ENCODE peak calls at places on chromosome 4, in ten cellular contexts. M is spleen, C is sigmoid colon, R is stomach, T is K562, F is H1, V is SK-N-SH, I is transverse colon, E is GM23338, H is breast epithelium. W is an unnamed sample.

GRCh38 chr4:54496412-54496811 is 161.3 kb upstream of the KIT start:
- DNase-seq in F (no peak), C (no peak), I (no peak), E (no peak), H (no peak), M (no peak), T (no peak), V (no peak), R (no peak), W (no peak)

GRCh38 chr4:48175806-48176205 is 41.8 kb upstream of the TXK start:
- DNase-seq in I (no peak), C (no peak), F (no peak), E (no peak), H (no peak), R (no peak), V (no peak), M (no peak), T (no peak), W (no peak)

GRCh38 chr4:91064157-91064853 is 937.1 kb downstream of the CCSER1 start:
- DNase-seq in E (peak; percentile 27), C (no peak), H (no peak), T (no peak), R (no peak), F (no peak), V (peak; percentile 51), M (no peak), I (no peak), W (no peak)

GRCh38 chr4:184980261-184980660 is 38.0 kb upstream of the HELT start:
- DNase-seq in R (no peak), H (no peak), I (no peak), T (no peak), M (no peak), V (no peak), F (no peak), E (no peak), C (no peak), W (no peak)

GRCh38 chr4:8695237-8696219 is 103.0 kb downstream of the CPZ start:
- DNase-seq in E (no peak), V (no peak), T (no peak), M (no peak), H (no peak), C (peak; percentile 50), I (no peak), R (peak; percentile 10), F (no peak), W (no peak)

GRCh38 chr4:5098176-5098575 is 46.9 kb downstream of the STK32B start:
- DNase-seq in V (no peak), E (no peak), T (no peak), I (no peak), F (no peak), H (no peak), R (no peak), C (no peak), M (no peak), W (no peak)

GRCh38 chr4:67725981-67726380 is 25.0 kb upstream of the UBA6 start:
- DNase-seq in M (no peak), I (no peak), V (no peak), E (no peak), H (no peak), T (no peak), R (no peak), C (no peak), F (no peak), W (no peak)

GRCh38 chr4:962231-963208 is 10.8 kb downstream of the DGKQ start:
- DNase-seq in C (peak; percentile 62), E (no peak), R (no peak), H (no peak), M (peak; percentile 75), F (no peak), T (no peak), I (peak; percentile 85), V (no peak), W (no peak)

DNA sequence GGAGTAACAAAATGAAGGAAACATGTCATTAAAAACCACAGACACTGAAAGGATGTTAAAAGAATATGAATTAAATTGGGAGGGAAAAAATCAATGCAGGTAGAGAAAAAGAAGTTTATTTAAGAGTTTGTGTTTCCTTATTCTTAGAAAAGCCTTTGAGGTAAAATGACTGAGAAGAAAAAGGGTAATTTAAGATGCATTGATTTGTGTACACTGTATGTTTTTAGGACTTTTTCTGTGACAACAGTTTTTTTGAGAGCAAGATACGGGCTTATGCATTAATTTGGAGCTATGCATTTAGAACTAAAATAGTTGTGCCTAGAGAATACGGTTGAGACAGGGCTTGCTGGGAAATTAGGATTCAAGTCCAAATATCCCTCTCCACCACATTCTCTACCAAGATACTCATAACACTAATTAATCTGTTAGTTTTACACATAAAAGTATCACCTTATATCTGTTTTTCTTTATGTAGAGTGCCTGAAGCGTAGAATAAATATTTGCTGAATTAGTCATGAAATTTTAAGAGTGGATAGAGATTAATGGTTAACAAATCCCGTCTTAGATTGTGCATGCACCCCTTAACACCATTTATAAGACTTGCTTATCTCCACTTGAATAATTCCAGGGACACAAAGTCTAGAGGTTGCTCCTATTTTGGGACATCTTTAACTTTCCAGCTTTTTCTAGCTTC is 232.5 kb downstream of the PCDH7 start:
- DNase-seq in I (no peak), C (no peak), F (no peak), R (no peak), M (no peak), H (no peak), E (no peak), T (no peak), V (no peak), W (no peak)
- TF ChIP-seq POLR2AphosphoS5 in I (no peak), C (no peak), F (no peak), R (no peak), M (no peak), H (no peak), E (no peak), T (no peak), V (no peak), W (no peak)

DNA sequence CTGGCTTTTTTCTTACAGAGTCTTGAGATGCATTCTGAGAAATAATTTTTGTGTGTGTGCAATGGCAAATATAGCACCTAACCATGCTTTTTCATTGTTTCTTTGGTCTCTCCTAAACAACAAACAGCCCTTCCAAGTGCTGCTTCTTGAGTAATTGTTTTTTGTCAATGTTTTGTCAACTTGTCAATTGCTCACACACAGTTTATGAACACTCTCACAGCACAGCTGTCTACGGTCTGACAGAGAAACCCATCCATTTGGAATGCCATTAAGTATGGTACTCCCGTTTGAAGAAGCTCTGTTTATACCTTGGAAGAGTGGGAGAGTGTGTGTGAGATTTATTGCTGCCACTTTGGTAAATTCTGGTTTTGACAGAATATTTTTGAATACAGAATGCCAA is 254.6 kb downstream of the LDB2 start:
- DNase-seq in V (no peak), C (no peak), F (no peak), I (no peak), R (no peak), M (no peak), E (no peak), T (no peak), H (no peak), W (no peak)
- TF ChIP-seq POLR2AphosphoS5 in V (no peak), C (no peak), F (no peak), I (no peak), R (no peak), M (no peak), E (no peak), T (no peak), H (no peak), W (no peak)

GRCh38 chr4:31005037-31005436 is 284.9 kb downstream of the PCDH7 start:
- DNase-seq in I (no peak), E (no peak), V (no peak), H (no peak), C (no peak), F (no peak), R (no peak), T (no peak), M (no peak), W (no peak)

DNA sequence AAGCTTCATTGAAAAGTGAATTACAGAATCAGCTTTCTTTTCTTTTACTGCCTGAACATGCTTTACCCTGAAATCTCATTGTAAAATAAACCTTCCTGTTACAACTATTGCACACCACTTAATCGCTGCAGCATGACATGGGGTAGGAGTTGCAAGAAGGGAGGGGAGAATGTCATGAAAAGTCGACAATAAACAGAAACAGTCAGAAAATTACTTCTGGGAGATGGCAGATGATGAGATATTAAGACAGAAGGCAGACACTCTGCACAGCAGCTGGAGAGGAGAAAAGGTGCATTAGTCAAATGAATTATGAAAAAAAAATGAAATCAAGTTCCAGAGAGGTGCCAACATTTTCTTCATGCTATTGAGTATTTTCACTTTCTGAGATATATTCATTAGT is 287.7 kb downstream of the PCDH7 start:
- DNase-seq in V (peak; percentile 53), H (no peak), M (no peak), F (no peak), E (no peak), I (no peak), R (no peak), T (no peak), C (no peak), W (no peak)
- TF ChIP-seq POLR2AphosphoS5 in V (no peak), H (no peak), M (no peak), F (no peak), E (no peak), I (no peak), R (no peak), T (no peak), C (no peak), W (no peak)

GRCh38 chr4:78482281-78482680 is 69.3 kb upstream of the ANXA3 start:
- DNase-seq in M (no peak), E (no peak), I (no peak), F (no peak), T (no peak), V (no peak), H (no peak), C (no peak), R (no peak), W (no peak)

GRCh38 chr4:78477276-78477675 is 74.3 kb upstream of the ANXA3 start:
- DNase-seq in V (no peak), M (no peak), E (no peak), C (no peak), R (no peak), H (no peak), I (no peak), T (no peak), F (no peak), W (no peak)

GRCh38 chr4:78478523-78478922 is 73.0 kb upstream of the ANXA3 start:
- DNase-seq in R (no peak), T (no peak), V (no peak), C (no peak), E (no peak), H (no peak), M (no peak), F (no peak), I (no peak), W (no peak)

GRCh38 chr4:78481180-78481579 is 70.4 kb upstream of the ANXA3 start:
- DNase-seq in R (no peak), H (no peak), C (no peak), V (no peak), F (no peak), M (no peak), T (no peak), E (no peak), I (no peak), W (no peak)

DNA sequence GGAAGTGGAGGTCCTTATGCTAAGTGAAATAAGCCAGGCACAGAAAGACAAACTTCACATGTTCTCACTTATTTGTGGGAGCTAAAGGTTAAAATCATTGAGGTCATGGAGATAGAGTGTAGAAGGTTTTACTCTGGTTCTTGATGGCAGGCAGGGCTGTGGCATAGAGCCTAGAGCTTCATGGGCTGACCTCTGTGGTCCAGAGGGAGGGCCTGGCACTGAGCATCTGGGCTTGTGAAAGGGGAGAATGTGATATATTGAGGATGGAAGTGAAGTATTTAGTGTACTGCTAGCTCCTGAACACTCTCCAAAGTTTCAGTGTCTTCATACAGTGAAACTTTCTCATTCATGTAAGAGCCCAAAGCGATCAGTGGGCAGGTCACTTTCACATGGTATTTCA is 71.3 kb upstream of the ANXA3 start:
- DNase-seq in I (no peak), V (no peak), R (no peak), M (no peak), E (no peak), T (no peak), H (no peak), F (no peak), C (no peak), W (no peak)
- TF ChIP-seq POLR2AphosphoS5 in I (no peak), V (no peak), R (no peak), M (no peak), E (no peak), T (no peak), H (no peak), F (no peak), C (no peak), W (no peak)